ENCODE peak calls at places on chromosomes 5 and 9, in four cellular contexts. T is spleen; Z is tibial nerve; D is CD8-positive, alpha-beta T cell. B is an unnamed sample.

GRCh38 chr5:141883184-141883947 is 5.2 kb upstream of the PCDH1 start:
- DNase-seq in T (no peak), D (no peak), Z (no peak), B (peak; percentile 23)

GRCh38 chr5:126656397-126657007 is 55.8 kb downstream of the PHAX start:
- DNase-seq in T (no peak), Z (no peak), D (no peak), B (peak; percentile 66)

GRCh38 chr5:66882592-66883227 is 286.5 kb downstream of the MAST4 start:
- DNase-seq in Z (no peak), D (no peak), T (no peak), B (no peak)

GRCh38 chr5:95930141-95930540 is 31.5 kb downstream of the ELL2 start:
- DNase-seq in T (no peak), Z (no peak), D (no peak), B (no peak)

GRCh38 chr5:149028984-149029383 is 33.9 kb downstream of the SH3TC2 start:
- DNase-seq in T (no peak), D (no peak), Z (no peak), B (no peak)

GRCh38 chr5:30324083-30324482 is 869.4 kb upstream of the CDH6 start:
- DNase-seq in T (no peak), Z (no peak), D (no peak), B (no peak)

GRCh38 chr9:91195372-91196012 is 166.2 kb downstream of the AUH start:
- DNase-seq in Z (no peak), D (no peak), T (no peak), B (peak; percentile 20)

GRCh38 chr5:34510002-34510401 is 146.1 kb upstream of the RAI14 start:
- DNase-seq in Z (no peak), T (no peak), D (no peak), B (no peak)

GRCh38 chr9:12774861-12775367 is at the start of gene LURAP1L:
- DNase-seq in Z (peak; percentile 55), T (no peak), D (no peak), B (peak; percentile 85)

GRCh38 chr5:6737043-6737941 is 24.1 kb downstream of the TENT4A start:
- DNase-seq in Z (no peak), D (no peak), T (peak; percentile 74), B (no peak)

GRCh38 chr9:96139592-96140251 is 162.3 kb downstream of the HSD17B3 start:
- DNase-seq in T (no peak), Z (peak; percentile 85), D (no peak), B (peak; percentile 98)

GRCh38 chr5:8981496-8981895 is 564.4 kb downstream of the SEMA5A start:
- DNase-seq in T (no peak), D (no peak), Z (no peak), B (peak; percentile 28)

GRCh38 chr9:72139233-72139632 is 10.0 kb upstream of the GDA start:
- DNase-seq in T (no peak), Z (no peak), D (no peak), B (no peak)

GRCh38 chr5:156096259-156096658 is 230.7 kb upstream of the SGCD start:
- DNase-seq in Z (no peak), D (no peak), T (no peak), B (peak; percentile 3)

GRCh38 chr5:124315746-124316415 is 430.6 kb downstream of the ZNF608 start:
- DNase-seq in Z (no peak), D (no peak), T (no peak), B (peak; percentile 63)

GRCh38 chr5:149062371-149063016 is 368 bp downstream of the SH3TC2 start:
- DNase-seq in Z (no peak), D (no peak), T (no peak), B (peak; percentile 69)

GRCh38 chr9:137390553-137391410 is 32.2 kb downstream of the EXD3 start:
- DNase-seq in T (no peak), Z (no peak), D (no peak), B (no peak)

GRCh38 chr9:133161542-133161950 is 2.2 kb downstream of the GBGT1 start:
- DNase-seq in T (peak; percentile 51), D (no peak), Z (no peak), B (no peak)

GRCh38 chr9:133163559-133164208 is at the start of gene GBGT1:
- DNase-seq in Z (peak; percentile 65), D (no peak), T (peak; percentile 93), B (peak; percentile 44)

GRCh38 chr9:133160742-133161541 is 2.8 kb downstream of the GBGT1 start:
- DNase-seq in T (peak; percentile 82), Z (peak; percentile 80), D (no peak), B (peak; percentile 87)

GRCh38 chr9:133164209-133164590 is 486 bp upstream of the GBGT1 start:
- DNase-seq in Z (no peak), D (no peak), T (no peak), B (no peak)

GRCh38 chr9:133162802-133163558 is 734 bp downstream of the GBGT1 start:
- DNase-seq in T (peak; percentile 85), Z (no peak), D (no peak), B (no peak)
- H3K4me3 ChIP-seq in T (peak overlapping the region; percentile 57), Z (peak overlapping the region; percentile 81), D (peak overlapping the region; percentile 65), B (peak overlapping the region; percentile 71)

GRCh38 chr9:109584205-109584604 is 86.1 kb upstream of the PTPN3 start:
- DNase-seq in T (no peak), Z (no peak), D (no peak), B (no peak)
- TF ChIP-seq CTCF in T (no peak), Z (no peak), D (no peak), B (peak; percentile 3)

GRCh38 chr5:116396700-116397099 is 177.9 kb downstream of the SEMA6A start:
- DNase-seq in D (no peak), Z (no peak), T (no peak), B (no peak)

GRCh38 chr5:116395178-116395577 is 179.4 kb downstream of the SEMA6A start:
- DNase-seq in D (no peak), T (no peak), Z (no peak), B (no peak)

GRCh38 chr5:116401546-116401945 is 173.1 kb downstream of the SEMA6A start:
- DNase-seq in Z (no peak), T (no peak), D (no peak), B (no peak)

GRCh38 chr5:116394186-116394867 is 180.3 kb downstream of the SEMA6A start:
- DNase-seq in D (no peak), T (no peak), Z (no peak), B (no peak)

DNA sequence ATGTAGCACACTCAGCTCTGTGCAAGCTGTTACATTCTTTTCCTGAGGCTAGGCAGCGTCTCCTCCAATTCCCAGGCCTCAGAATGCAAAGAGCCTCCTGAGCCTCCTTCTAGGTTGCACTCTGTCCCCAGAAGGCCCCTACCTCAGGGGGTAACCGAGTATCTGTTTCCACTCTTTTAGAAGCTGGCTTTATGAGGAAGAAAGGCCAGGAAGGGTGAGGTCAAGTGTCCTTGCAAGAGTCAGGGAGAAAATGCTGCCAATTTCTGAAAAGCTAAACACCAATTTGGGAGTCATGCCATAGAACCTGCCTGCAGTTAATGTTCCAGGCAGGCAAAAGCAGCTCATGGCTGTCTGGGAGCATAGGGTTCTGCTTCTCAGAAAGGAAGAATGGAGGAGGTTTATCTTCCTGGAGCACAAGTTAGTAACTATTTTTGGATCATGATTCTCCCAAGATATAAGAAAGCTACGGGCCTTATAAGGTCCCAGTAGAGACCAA is 178.9 kb downstream of the SEMA6A start:
- DNase-seq in Z (no peak), T (no peak), D (no peak), B (no peak)
- H3K4me3 ChIP-seq in Z (no peak overlapping the region), T (no peak overlapping the region), D (no peak overlapping the region), B (no peak overlapping the region)

DNA sequence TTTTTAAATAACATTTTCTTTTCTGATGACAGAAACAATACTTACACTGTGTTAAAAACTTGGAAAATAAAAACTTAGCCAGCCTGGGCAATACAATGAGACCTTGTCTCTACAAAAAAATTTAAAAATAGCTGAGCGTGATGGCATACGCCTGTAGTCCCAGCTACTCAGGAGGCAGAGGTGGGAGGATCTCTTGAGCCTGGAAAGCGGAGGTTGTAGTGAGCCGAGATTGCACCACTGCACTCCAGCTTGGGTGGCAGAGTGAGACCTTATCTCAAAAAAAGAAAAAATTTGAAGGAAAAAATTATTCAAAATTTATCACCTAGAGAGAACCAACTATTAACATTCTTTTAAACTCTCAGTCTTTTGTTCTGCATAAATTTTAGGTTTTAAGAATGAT is 4.9 kb upstream of the CMYA5 start:
- DNase-seq in T (no peak), D (no peak), Z (no peak), B (no peak)
- TF ChIP-seq CTCF in T (no peak), D (no peak), Z (no peak), B (no peak)

GRCh38 chr5:110812639-110813038 is 73.8 kb downstream of the SLC25A46 start:
- DNase-seq in T (no peak), Z (no peak), D (no peak), B (no peak)
- H3K4me3 ChIP-seq in T (no peak overlapping the region), Z (no peak overlapping the region), D (no peak overlapping the region), B (no peak overlapping the region)